ENCODE peak calls at places on chromosomes 3 and 15, in seven cellular contexts. One of them, this sample, is unnamed.

GRCh38 chr15:27828721-27829120 is 270.4 kb downstream of the OCA2 start:
- DNase-seq in AG09309: no peak
- DNase-seq in nucleus accumbens: no peak
- DNase-seq in H54: no peak
- DNase-seq in MM.1S: no peak
- DNase-seq in cerebellar cortex: no peak
- DNase-seq in 8988T: no peak
- DNase-seq in this sample: no peak

GRCh38 chr3:64890466-64890865 is 202.7 kb upstream of the ADAMTS9 start:
- DNase-seq in AG09309: no peak
- DNase-seq in nucleus accumbens: no peak
- DNase-seq in H54: no peak
- DNase-seq in MM.1S: no peak
- DNase-seq in cerebellar cortex: no peak
- DNase-seq in 8988T: no peak
- DNase-seq in this sample: no peak

GRCh38 chr3:17342126-17342525 is 400.3 kb downstream of the TBC1D5 start:
- DNase-seq in AG09309: no peak
- DNase-seq in nucleus accumbens: no peak
- DNase-seq in H54: no peak
- DNase-seq in MM.1S: no peak
- DNase-seq in cerebellar cortex: no peak
- DNase-seq in 8988T: no peak
- DNase-seq in this sample: no peak

GRCh38 chr15:69909719-69910444 is 187.8 kb downstream of the TLE3 start:
- DNase-seq in AG09309: no peak
- DNase-seq in nucleus accumbens: no peak
- DNase-seq in H54: peak
- DNase-seq in MM.1S: no peak
- DNase-seq in cerebellar cortex: no peak
- DNase-seq in 8988T: no peak
- DNase-seq in this sample: no peak

GRCh38 chr15:60326824-60327654 is 70.7 kb downstream of the ANXA2 start:
- DNase-seq in AG09309: peak
- DNase-seq in nucleus accumbens: no peak
- DNase-seq in H54: no peak
- DNase-seq in MM.1S: peak
- DNase-seq in cerebellar cortex: peak
- DNase-seq in 8988T: no peak
- DNase-seq in this sample: peak

GRCh38 chr3:106759686-106760085 is 617.6 kb upstream of the CCDC54 start:
- DNase-seq in AG09309: no peak
- DNase-seq in nucleus accumbens: no peak
- DNase-seq in H54: no peak
- DNase-seq in MM.1S: no peak
- DNase-seq in cerebellar cortex: no peak
- DNase-seq in 8988T: no peak
- DNase-seq in this sample: no peak

GRCh38 chr3:191294291-191294690 is 34.9 kb upstream of the CCDC50 start:
- DNase-seq in AG09309: no peak
- DNase-seq in nucleus accumbens: no peak
- DNase-seq in H54: no peak
- DNase-seq in MM.1S: no peak
- DNase-seq in cerebellar cortex: no peak
- DNase-seq in 8988T: no peak
- DNase-seq in this sample: no peak

GRCh38 chr3:45915518-45916231 is 27.6 kb upstream of the CXCR6 start:
- DNase-seq in AG09309: peak
- DNase-seq in nucleus accumbens: no peak
- DNase-seq in H54: peak
- DNase-seq in MM.1S: peak
- DNase-seq in cerebellar cortex: no peak
- DNase-seq in 8988T: no peak
- DNase-seq in this sample: peak

GRCh38 chr3:52313774-52314188 is 2.3 kb upstream of the DNAH1 start:
- DNase-seq in AG09309: no peak
- DNase-seq in nucleus accumbens: no peak
- DNase-seq in H54: peak
- DNase-seq in MM.1S: peak
- DNase-seq in cerebellar cortex: no peak
- DNase-seq in 8988T: no peak
- DNase-seq in this sample: peak

GRCh38 chr3:110384601-110385000 is 687.0 kb upstream of the NECTIN3 start:
- DNase-seq in AG09309: peak
- DNase-seq in nucleus accumbens: no peak
- DNase-seq in H54: no peak
- DNase-seq in MM.1S: no peak
- DNase-seq in cerebellar cortex: no peak
- DNase-seq in 8988T: no peak
- DNase-seq in this sample: no peak

GRCh38 chr15:45640610-45641009 is 5.8 kb downstream of the SQOR start:
- DNase-seq in AG09309: peak
- DNase-seq in nucleus accumbens: no peak
- DNase-seq in H54: peak
- DNase-seq in MM.1S: no peak
- DNase-seq in cerebellar cortex: no peak
- DNase-seq in 8988T: no peak
- DNase-seq in this sample: peak

GRCh38 chr3:22594990-22595389 is 608.1 kb upstream of the UBE2E2 start:
- DNase-seq in AG09309: no peak
- DNase-seq in nucleus accumbens: no peak
- DNase-seq in H54: no peak
- DNase-seq in MM.1S: no peak
- DNase-seq in cerebellar cortex: no peak
- DNase-seq in 8988T: no peak
- DNase-seq in this sample: no peak

GRCh38 chr15:73686781-73687256 is 2.6 kb downstream of the CD276 start:
- DNase-seq in AG09309: peak
- DNase-seq in nucleus accumbens: no peak
- DNase-seq in H54: peak
- DNase-seq in MM.1S: no peak
- DNase-seq in cerebellar cortex: no peak
- DNase-seq in 8988T: no peak
- DNase-seq in this sample: no peak

GRCh38 chr3:55333923-55334322 is 153.2 kb downstream of the WNT5A start:
- DNase-seq in AG09309: no peak
- DNase-seq in nucleus accumbens: no peak
- DNase-seq in H54: no peak
- DNase-seq in MM.1S: no peak
- DNase-seq in cerebellar cortex: no peak
- DNase-seq in 8988T: no peak
- DNase-seq in this sample: no peak

GRCh38 chr3:78919021-78919755 is 848.6 kb downstream of the ROBO1 start:
- DNase-seq in AG09309: peak
- DNase-seq in nucleus accumbens: no peak
- DNase-seq in H54: peak
- DNase-seq in MM.1S: no peak
- DNase-seq in cerebellar cortex: no peak
- DNase-seq in 8988T: no peak
- DNase-seq in this sample: no peak

GRCh38 chr3:185658943-185659342 is 72.8 kb downstream of the SENP2 start:
- DNase-seq in AG09309: no peak
- DNase-seq in nucleus accumbens: no peak
- DNase-seq in H54: no peak
- DNase-seq in MM.1S: no peak
- DNase-seq in cerebellar cortex: no peak
- DNase-seq in 8988T: no peak
- DNase-seq in this sample: no peak

GRCh38 chr3:159260049-159260662 is 458.3 kb downstream of the MFSD1 start:
- DNase-seq in AG09309: peak
- DNase-seq in nucleus accumbens: peak
- DNase-seq in H54: no peak
- DNase-seq in MM.1S: peak
- DNase-seq in cerebellar cortex: peak
- DNase-seq in 8988T: no peak
- DNase-seq in this sample: peak

GRCh38 chr3:40631341-40631995 is 106.7 kb downstream of the ZNF621 start:
- DNase-seq in AG09309: no peak
- DNase-seq in nucleus accumbens: no peak
- DNase-seq in H54: no peak
- DNase-seq in MM.1S: no peak
- DNase-seq in cerebellar cortex: no peak
- DNase-seq in 8988T: no peak
- DNase-seq in this sample: peak

GRCh38 chr3:10744098-10744465 is 71.9 kb upstream of the SLC6A11 start:
- DNase-seq in AG09309: no peak
- DNase-seq in nucleus accumbens: no peak
- DNase-seq in H54: no peak
- DNase-seq in MM.1S: no peak
- DNase-seq in cerebellar cortex: no peak
- DNase-seq in 8988T: peak
- DNase-seq in this sample: peak

GRCh38 chr3:111715911-111716523 is 120.9 kb upstream of the ZBED2 start:
- DNase-seq in AG09309: no peak
- DNase-seq in nucleus accumbens: no peak
- DNase-seq in H54: no peak
- DNase-seq in MM.1S: peak
- DNase-seq in cerebellar cortex: peak
- DNase-seq in 8988T: no peak
- DNase-seq in this sample: peak

GRCh38 chr3:83928391-83928790 is 1030.4 kb upstream of the CADM2 start:
- DNase-seq in AG09309: no peak
- DNase-seq in nucleus accumbens: no peak
- DNase-seq in H54: no peak
- DNase-seq in MM.1S: peak
- DNase-seq in cerebellar cortex: peak
- DNase-seq in 8988T: no peak
- DNase-seq in this sample: no peak

GRCh38 chr3:39850707-39851014 is 41.3 kb downstream of the MYRIP start:
- DNase-seq in AG09309: no peak
- DNase-seq in nucleus accumbens: no peak
- DNase-seq in H54: no peak
- DNase-seq in MM.1S: no peak
- DNase-seq in cerebellar cortex: no peak
- DNase-seq in 8988T: no peak
- DNase-seq in this sample: no peak

GRCh38 chr15:67458449-67458848 is 62.5 kb upstream of the C15orf61 start:
- DNase-seq in AG09309: no peak
- DNase-seq in nucleus accumbens: no peak
- DNase-seq in H54: no peak
- DNase-seq in MM.1S: no peak
- DNase-seq in cerebellar cortex: no peak
- DNase-seq in 8988T: no peak
- DNase-seq in this sample: no peak

GRCh38 chr3:156964562-156964961 is 138.4 kb downstream of the LEKR1 start:
- DNase-seq in AG09309: peak
- DNase-seq in nucleus accumbens: no peak
- DNase-seq in H54: no peak
- DNase-seq in MM.1S: no peak
- DNase-seq in cerebellar cortex: no peak
- DNase-seq in 8988T: no peak
- DNase-seq in this sample: no peak

GRCh38 chr3:127679534-127680145 is 6.9 kb downstream of the ABTB1 start:
- DNase-seq in AG09309: no peak
- DNase-seq in nucleus accumbens: no peak
- DNase-seq in H54: no peak
- DNase-seq in MM.1S: no peak
- DNase-seq in cerebellar cortex: no peak
- DNase-seq in 8988T: no peak
- DNase-seq in this sample: no peak